ENCODE peak calls at places on chromosomes 13 and 19, in eight cellular contexts. D is CD8-positive, alpha-beta T cell; J is sigmoid colon; T is fibroblast of mammary gland; K is GM20000; W is pancreas; N is heart right ventricle; H is stomach. F is an unnamed sample.

GRCh38 chr19:23403024-23403423 is 7.8 kb upstream of the ZNF91 start:
- DNase-seq in D (no peak), J (no peak), T (no peak), K (no peak), W (no peak), N (no peak), H (no peak), F (no peak)

GRCh38 chr13:20495087-20496023 is 30.3 kb downstream of the CRYL1 start:
- DNase-seq in D (peak; percentile 69), J (no peak), T (peak; percentile 77), K (peak; percentile 68), W (no peak), N (no peak), H (peak; percentile 65), F (peak; percentile 64)

GRCh38 chr19:519449-519865 is 12.1 kb upstream of the CDC34 start:
- DNase-seq in D (no peak), J (no peak), T (no peak), K (no peak), W (peak; percentile 27), N (no peak), H (no peak), F (no peak)

GRCh38 chr19:42596391-42597071 is 1.8 kb upstream of the CEACAM8 start:
- DNase-seq in D (peak; percentile 48), J (no peak), T (peak; percentile 5), K (peak; percentile 52), W (peak; percentile 45), N (peak; percentile 24), H (peak; percentile 41), F (peak; percentile 71)

GRCh38 chr13:32527151-32527550 is 11.4 kb downstream of the N4BP2L2 start:
- DNase-seq in D (no peak), J (no peak), T (no peak), K (no peak), W (no peak), N (no peak), H (no peak), F (no peak)

GRCh38 chr13:76845865-76846264 is 40.3 kb downstream of the KCTD12 start:
- DNase-seq in D (no peak), J (no peak), T (no peak), K (no peak), W (no peak), N (no peak), H (no peak), F (no peak)

GRCh38 chr13:20609145-20609544 is 42.2 kb downstream of the IFT88 start:
- DNase-seq in D (no peak), J (no peak), T (peak; percentile 89), K (no peak), W (no peak), N (no peak), H (no peak), F (no peak)

GRCh38 chr13:26227396-26227971 is 5.4 kb upstream of the RNF6 start:
- DNase-seq in D (no peak), J (no peak), T (no peak), K (no peak), W (no peak), N (no peak), H (no peak), F (no peak)

GRCh38 chr13:50380905-50381304 is 365.7 kb downstream of the KCNRG start:
- DNase-seq in D (no peak), J (no peak), T (no peak), K (no peak), W (no peak), N (no peak), H (no peak), F (no peak)

GRCh38 chr13:76848596-76848995 is 37.6 kb downstream of the KCTD12 start:
- DNase-seq in D (no peak), J (peak; percentile 71), T (peak; percentile 61), K (no peak), W (no peak), N (peak; percentile 28), H (no peak), F (no peak)

DNA sequence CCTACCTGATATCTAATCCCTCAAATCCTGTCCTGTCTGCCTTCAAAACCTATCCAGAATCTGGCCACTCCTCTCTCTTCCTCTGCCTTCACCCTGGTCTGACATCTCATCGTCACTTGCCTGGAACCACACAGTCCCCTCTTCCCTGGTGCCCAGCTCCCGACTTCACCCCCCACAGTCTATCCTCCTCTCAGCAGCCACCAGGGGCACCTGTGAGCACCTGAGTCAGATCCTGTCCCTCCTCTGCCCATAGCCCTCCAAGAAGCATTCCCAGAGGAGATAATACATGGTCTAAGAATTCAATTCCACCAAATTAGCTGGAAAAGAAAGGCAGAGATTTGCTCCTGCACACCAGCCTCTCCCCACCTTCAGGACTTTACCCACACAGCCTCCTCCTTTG is 48.9 kb downstream of the ZNRF4 start:
- DNase-seq in D (no peak), J (no peak), T (no peak), K (no peak), W (no peak), N (no peak), H (no peak), F (no peak)
- TF ChIP-seq CTCF in D (no peak), J (no peak), T (no peak), K (no peak), W (no peak), N (no peak), H (no peak), F (no peak)

DNA sequence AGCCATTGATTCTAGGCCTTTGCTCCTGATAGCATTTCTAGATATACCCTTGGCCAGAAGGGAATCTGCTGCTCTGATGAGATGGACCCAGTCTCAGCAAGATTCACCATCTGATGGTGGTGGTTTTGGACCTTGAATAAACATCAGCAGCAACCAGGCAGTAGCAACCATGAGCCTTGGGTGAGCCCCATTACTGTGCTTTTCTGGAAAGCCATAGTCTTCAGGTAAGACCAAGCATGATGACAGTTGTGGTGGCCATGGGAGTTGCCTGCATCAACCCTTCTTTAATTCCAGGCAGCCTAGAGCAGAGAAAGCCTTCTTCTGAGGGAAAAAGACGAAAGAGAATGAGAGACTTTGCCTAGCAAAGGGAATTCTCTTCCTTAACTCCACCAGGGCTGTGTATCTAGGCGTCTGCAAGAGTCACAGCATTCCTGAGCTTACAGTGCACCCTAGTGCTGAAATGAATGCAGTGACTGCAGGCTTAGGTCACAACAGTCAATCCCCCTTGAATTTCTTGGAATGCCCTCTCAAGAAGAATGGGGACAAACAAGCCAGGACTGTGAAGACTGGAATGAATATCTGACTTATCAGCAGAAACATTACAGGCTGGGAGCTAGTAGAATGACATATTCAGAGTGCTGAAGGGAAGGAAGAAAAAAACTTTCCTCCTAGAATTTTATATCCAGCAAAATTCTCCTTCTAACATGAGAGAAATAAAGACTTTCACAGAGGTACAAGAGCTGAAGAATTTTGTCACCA is 942.4 kb upstream of the PCDH20 start:
- DNase-seq in D (no peak), J (no peak), T (peak; percentile 51), K (peak; percentile 10), W (no peak), N (no peak), H (no peak), F (peak; percentile 47)
- TF ChIP-seq CTCF in D (no peak), J (no peak), T (peak; percentile 49), K (peak; percentile 39), W (peak; percentile 20), N (no peak), H (no peak), F (peak; percentile 68)

DNA sequence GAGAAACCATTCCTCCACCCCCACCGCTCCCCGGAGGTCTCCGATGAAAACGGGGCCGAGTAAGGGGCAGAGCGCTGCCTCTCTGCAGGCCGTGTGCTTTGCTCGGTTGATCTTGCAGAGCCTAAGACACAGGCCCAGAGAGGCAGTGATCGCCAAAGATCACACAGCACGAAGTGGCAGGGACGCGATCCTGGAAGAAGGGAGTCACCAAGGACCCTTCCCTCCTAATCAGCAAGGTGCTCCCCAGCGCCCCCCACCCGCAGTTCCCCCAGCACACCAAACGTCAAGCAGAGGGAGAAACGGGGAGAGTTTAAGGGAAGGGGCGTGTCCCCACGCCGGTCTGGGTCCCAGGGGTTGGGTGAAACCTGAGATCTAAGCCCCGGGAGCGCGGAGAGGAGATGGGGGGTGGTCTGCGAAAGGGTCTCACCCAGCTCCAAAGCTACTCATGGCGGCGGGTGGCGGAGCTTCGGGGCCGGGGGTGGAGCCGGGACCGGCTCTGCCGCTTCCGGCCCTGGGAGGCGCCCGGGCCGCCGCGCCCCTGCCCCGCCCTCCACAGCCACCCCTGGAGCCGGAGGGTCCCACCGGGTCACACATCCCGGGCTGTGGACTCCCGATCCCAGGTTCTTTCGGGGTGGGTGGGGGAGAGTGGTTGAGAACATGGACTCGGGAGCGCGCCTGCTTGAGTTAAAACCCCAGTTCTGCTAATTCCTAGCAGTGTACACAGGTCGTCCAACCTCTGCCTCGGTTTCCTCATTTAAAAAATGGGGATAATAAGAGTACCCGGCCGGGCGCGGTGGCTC is at the start of gene EML2:
- DNase-seq in D (peak; percentile 43), J (no peak), T (no peak), K (peak; percentile 77), W (peak; percentile 70), N (peak; percentile 55), H (peak; percentile 71), F (peak; percentile 83)
- TF ChIP-seq CTCF in D (no peak), J (no peak), T (peak; percentile 26), K (peak; percentile 48), W (no peak), N (peak; percentile 33), H (no peak), F (peak; percentile 15)

GRCh38 chr19:30071871-30072270 is 129.8 kb downstream of the URI1 start:
- DNase-seq in D (no peak), J (peak; percentile 34), T (no peak), K (no peak), W (no peak), N (no peak), H (no peak), F (no peak)

GRCh38 chr19:30074741-30075460 is 132.9 kb downstream of the URI1 start:
- DNase-seq in D (no peak), J (peak; percentile 63), T (no peak), K (no peak), W (no peak), N (no peak), H (no peak), F (no peak)

GRCh38 chr19:30074096-30074495 is 132.1 kb downstream of the URI1 start:
- DNase-seq in D (no peak), J (peak; percentile 29), T (no peak), K (no peak), W (no peak), N (no peak), H (no peak), F (no peak)

GRCh38 chr19:30070970-30071632 is 129.1 kb downstream of the URI1 start:
- DNase-seq in D (no peak), J (peak; percentile 53), T (no peak), K (no peak), W (no peak), N (peak; percentile 62), H (no peak), F (no peak)

DNA sequence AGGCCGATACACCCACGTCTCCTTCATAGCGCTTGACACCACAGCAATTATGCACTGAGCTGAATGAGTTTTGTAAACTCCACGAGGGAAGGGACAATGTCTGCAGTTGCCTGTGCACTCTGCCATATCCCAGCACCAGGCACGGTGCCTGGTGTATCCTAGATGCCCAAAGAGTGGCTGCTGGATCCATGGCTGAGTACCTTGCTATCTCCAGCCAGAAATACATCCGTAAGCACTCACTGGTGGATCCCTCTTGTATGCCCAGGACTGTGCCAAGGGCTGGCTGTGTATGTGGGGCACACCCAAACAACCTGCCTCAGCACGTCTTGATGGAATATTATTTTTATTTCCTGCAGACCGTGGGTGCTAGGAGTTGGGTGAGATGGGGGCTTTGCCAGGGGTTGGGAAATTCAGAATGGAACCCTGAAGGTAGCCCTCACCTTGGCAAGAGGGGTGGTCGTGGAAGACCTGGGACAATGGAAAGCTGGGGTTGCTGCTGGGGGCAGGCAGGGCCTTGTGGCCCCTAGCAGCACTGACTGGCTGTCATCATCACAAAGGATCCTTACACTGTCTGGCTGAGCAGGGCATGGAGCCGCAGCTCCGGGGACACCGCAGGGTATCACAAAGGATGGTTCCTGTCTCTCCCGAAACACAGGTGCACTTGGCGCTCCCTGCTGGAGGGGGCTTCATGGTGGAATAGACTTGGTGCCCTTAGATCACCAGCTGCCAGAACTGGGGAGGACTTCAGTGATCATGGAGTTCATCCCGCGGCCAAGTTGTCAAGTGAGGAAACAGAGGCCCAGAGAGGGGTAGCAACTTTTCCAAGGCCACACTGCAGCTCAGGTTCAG is 131.3 kb downstream of the URI1 start:
- DNase-seq in D (no peak), J (peak; percentile 55), T (no peak), K (no peak), W (no peak), N (no peak), H (no peak), F (no peak)
- TF ChIP-seq CTCF in D (no peak), J (no peak), T (no peak), K (no peak), W (no peak), N (no peak), H (no peak), F (no peak)

F was measured in nephron progenitor cell.